ENCODE peak calls at places on chromosomes 1 and 21, in five cellular contexts. S is GM20000, K is adrenal gland, G is fibroblast of lung, U is B cell. J is an unnamed sample.

GRCh38 chr1:93732514-93732913 is 50.9 kb upstream of the BCAR3 start:
- DNase-seq in S (no peak), K (no peak), G (no peak), U (no peak), J (no peak)

GRCh38 chr1:109718495-109718894 is 6.4 kb downstream of the GSTM5 start:
- DNase-seq in S (no peak), K (no peak), G (no peak), U (no peak), J (peak)

GRCh38 chr1:41422306-41422705 is 61.1 kb downstream of the FOXO6 start:
- DNase-seq in S (no peak), K (no peak), G (no peak), U (no peak), J (no peak)

GRCh38 chr1:245322673-245323072 is 167.9 kb downstream of the KIF26B start:
- DNase-seq in S (no peak), K (no peak), G (no peak), U (no peak), J (peak)

GRCh38 chr1:179925906-179926305 is 28.7 kb upstream of the CEP350 start:
- DNase-seq in S (no peak), K (no peak), G (no peak), U (no peak), J (no peak)

GRCh38 chr1:237672748-237673147 is 218.0 kb downstream of the ZP4 start:
- DNase-seq in S (no peak), K (no peak), G (peak), U (no peak), J (no peak)

GRCh38 chr1:172764378-172764777 is 105.5 kb downstream of the FASLG start:
- DNase-seq in S (no peak), K (no peak), G (no peak), U (no peak), J (no peak)

GRCh38 chr21:31273278-31273677 is 70.8 kb downstream of the TIAM1 start:
- DNase-seq in S (no peak), K (no peak), G (no peak), U (no peak), J (no peak)

GRCh38 chr1:83901547-83902155 is 97.3 kb downstream of the TTLL7 start:
- DNase-seq in S (no peak), K (no peak), G (peak), U (no peak), J (peak)

GRCh38 chr1:211842518-211842917 is 12.0 kb upstream of the LPGAT1 start:
- DNase-seq in S (no peak), K (no peak), G (no peak), U (no peak), J (no peak)

GRCh38 chr21:33205476-33205875 is 24.3 kb upstream of the IFNAR2 start:
- DNase-seq in S (no peak), K (no peak), G (no peak), U (no peak), J (no peak)

GRCh38 chr1:204453141-204453772 is 41.3 kb downstream of the PIK3C2B start:
- DNase-seq in S (peak), K (no peak), G (no peak), U (peak), J (no peak)

GRCh38 chr1:78101514-78101913 is 55.7 kb downstream of the GIPC2 start:
- DNase-seq in S (no peak), K (peak), G (peak), U (no peak), J (peak)

GRCh38 chr1:186308264-186309060 is 66.6 kb downstream of the TPR start:
- DNase-seq in S (no peak), K (no peak), G (no peak), U (no peak), J (no peak)

GRCh38 chr1:1471389-1472045 is at the start of gene ATAD3B:
- DNase-seq in S (peak), K (peak), G (peak), U (peak), J (peak)

GRCh38 chr1:45026446-45026845 is 14.4 kb downstream of the UROD start:
- DNase-seq in S (no peak), K (no peak), G (no peak), U (no peak), J (no peak)

DNA sequence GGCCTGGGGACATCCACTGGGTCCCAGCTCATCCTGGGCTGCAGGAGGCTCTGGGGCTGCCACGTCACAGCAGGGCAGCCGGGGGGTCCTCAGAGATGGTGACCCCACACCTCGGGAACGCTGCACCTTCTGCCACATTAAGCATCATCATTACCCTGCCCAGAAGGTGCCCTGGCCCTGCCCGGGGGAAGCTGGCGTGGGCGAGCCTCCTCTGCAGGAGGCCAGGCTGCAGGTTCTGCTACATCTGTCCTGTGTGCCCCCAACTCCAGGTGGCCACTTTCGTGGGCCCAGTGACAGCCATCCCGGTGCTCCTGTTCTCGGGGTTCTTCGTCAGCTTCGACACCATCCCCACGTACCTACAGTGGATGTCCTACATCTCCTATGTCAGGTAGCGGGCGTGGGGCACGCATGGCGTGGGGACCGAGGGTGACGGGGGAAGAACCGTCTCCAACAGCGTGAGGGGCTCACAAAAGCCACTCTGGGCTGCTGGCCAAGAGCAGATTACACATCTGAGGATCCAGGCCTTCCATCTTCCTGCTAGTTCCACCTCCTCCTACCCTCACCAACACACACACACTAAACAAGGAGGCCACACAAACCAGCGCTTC is 20.8 kb downstream of the TFF3 start:
- DNase-seq in S (no peak), K (no peak), G (no peak), U (no peak), J (no peak)
- TF ChIP-seq CTCF in S (no peak), K (no peak), G (no peak), U (no peak), J (no peak)

DNA sequence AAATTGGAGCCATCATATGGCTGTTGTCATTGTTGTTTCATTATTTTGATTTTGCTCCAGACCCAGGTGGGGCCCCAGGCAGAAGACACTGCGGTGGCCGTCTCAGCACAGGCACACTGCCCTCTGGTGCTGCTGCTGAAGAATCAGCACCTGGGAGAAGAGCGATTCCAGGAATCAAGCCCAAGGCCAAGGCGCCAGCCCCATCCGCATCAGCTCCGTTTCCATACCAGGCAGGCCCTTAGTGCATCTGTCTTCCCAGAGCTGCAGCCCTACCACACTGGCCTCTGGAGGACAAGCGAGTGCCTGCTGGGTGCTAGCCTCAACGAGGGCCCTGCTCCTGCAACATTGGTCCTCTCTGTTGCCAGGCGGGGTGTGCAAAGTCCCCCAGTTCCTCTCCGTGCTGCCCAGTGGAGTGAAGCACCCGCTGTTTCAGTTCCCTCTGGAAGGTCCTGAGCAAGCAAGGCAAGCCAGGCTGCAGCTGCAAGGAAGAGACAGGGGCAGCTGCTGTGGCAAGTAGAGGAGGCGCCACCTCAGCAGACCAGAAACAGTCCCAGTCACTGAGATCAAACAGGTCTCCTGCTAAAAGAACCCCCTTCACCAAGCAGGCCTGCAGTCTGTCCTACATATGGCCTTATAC is 5.2 kb downstream of the GRIK3 start:
- DNase-seq in S (no peak), K (no peak), G (no peak), U (no peak), J (no peak)
- TF ChIP-seq CTCF in S (no peak), K (no peak), G (no peak), U (no peak), J (no peak)

GRCh38 chr1:115168026-115168425 is 78.7 kb upstream of the TSPAN2 start:
- DNase-seq in S (no peak), K (no peak), G (no peak), U (no peak), J (peak)

GRCh38 chr1:115173151-115173550 is 83.8 kb upstream of the TSPAN2 start:
- DNase-seq in S (no peak), K (no peak), G (no peak), U (no peak), J (peak)

GRCh38 chr1:115170972-115171392 is 81.7 kb upstream of the TSPAN2 start:
- DNase-seq in S (no peak), K (no peak), G (peak), U (no peak), J (no peak)

GRCh38 chr1:115172270-115172669 is 83.0 kb upstream of the TSPAN2 start:
- DNase-seq in S (no peak), K (no peak), G (no peak), U (no peak), J (no peak)

DNA sequence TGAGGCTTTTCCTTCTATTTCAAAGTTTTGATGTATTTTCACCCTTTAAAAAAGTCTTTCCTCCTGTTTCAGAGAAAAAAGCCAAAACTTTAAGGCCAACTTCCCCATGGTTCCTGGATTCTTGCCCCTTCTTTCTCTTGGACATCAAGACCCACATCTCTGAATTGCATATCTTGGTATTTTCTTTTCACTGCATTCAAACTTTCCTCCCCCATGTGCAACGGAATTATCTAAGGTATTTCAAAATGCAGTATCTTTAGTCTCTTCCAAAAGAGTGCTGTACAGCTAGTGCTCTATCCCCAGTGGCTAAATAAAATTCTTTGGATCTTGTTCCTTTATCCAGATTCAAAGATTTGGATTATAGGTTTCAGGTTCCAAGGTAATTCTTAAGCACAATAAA is 81.1 kb upstream of the TSPAN2 start:
- DNase-seq in S (no peak), K (no peak), G (no peak), U (no peak), J (no peak)
- TF ChIP-seq CTCF in S (no peak), K (no peak), G (no peak), U (no peak), J (no peak)

GRCh38 chr1:68904472-68904871 is 407.6 kb upstream of the DEPDC1 start:
- DNase-seq in S (no peak), K (no peak), G (peak), U (no peak), J (no peak)
- TF ChIP-seq CTCF in S (no peak), K (no peak), G (no peak), U (no peak), J (no peak)

GRCh38 chr1:25168193-25169071 is 63.9 kb downstream of the SYF2 start:
- DNase-seq in S (no peak), K (no peak), G (no peak), U (no peak), J (no peak)
- TF ChIP-seq CTCF in S (no peak), K (no peak), G (no peak), U (no peak), J (no peak)

GRCh38 chr21:44510109-44510507 is 29.9 kb downstream of the KRTAP10-1 start:
- DNase-seq in S (no peak), K (no peak), G (no peak), U (no peak), J (no peak)
- TF ChIP-seq CTCF in S (no peak), K (no peak), G (no peak), U (no peak), J (no peak)

GRCh38 chr1:7540816-7541215 is 230.3 kb upstream of the VAMP3 start:
- DNase-seq in S (no peak), K (no peak), G (no peak), U (no peak), J (no peak)

GRCh38 chr1:7538849-7539771 is 232.0 kb upstream of the VAMP3 start:
- DNase-seq in S (no peak), K (no peak), G (no peak), U (no peak), J (no peak)

GRCh38 chr1:7538033-7538432 is 233.1 kb upstream of the VAMP3 start:
- DNase-seq in S (no peak), K (no peak), G (peak), U (no peak), J (peak)

GRCh38 chr1:7541629-7542028 is 229.5 kb upstream of the VAMP3 start:
- DNase-seq in S (no peak), K (no peak), G (peak), U (no peak), J (no peak)

DNA sequence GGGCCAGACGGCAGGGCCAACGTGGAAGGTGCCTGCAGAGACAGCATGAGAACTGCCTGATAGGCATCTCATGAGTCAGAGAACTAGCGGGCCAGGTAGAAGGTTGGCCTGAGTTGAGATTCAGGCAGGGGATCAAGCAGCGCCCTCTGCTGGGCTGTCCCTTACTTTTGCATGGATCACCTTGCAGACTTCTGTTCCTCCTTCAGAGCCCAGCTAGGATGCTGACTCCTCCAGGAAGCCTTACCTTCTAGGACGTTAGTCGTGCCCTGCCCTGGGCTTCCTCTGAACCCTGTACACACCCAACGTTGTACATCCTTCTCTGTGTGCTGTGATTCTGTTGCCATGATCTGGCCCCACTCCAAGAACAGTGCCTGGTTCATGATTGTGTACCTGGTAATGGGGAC is 231.3 kb upstream of the VAMP3 start:
- DNase-seq in S (no peak), K (peak), G (no peak), U (no peak), J (peak)
- TF ChIP-seq CTCF in S (no peak), K (peak), G (no peak), U (no peak), J (peak)

DNA sequence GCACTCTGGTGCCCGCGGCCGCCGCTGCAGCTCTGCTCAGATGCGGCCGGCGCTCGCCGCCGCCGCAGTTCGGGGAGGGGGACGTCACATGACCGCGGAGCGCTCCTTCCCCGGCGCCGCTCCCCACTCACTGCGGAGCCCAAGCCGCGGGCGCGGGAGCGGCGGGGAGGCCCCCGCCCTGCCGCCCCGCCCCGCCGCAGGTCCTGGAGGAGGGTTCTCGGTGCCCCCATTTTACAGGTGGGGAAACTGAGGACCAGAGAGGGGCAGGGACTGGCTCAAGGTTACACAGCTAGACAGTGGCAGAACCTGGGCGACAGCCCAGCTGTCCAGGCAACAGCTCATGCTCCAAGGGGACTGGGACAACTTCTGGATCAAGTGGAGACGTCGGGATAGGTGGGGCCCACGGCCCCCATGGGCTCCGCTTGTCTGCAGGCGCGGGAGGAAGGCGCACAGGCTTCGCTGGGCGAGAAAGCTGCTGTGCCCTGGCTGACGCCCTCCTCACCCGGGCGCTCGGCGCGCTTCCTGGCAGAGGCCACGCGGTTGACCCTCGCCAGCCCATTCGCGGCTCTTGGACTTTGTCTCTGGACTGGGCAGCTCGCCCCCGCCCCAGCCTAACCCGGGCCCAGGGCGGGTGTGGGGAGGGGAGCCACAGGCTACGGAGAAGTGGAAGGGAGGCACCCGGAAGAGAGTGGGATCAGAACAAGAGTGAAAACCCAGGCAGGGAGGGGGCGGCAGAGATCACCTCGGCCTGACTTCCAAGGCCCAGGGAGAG is at the start of gene RAP1GAP:
- DNase-seq in S (peak), K (no peak), G (no peak), U (peak), J (no peak)
- TF ChIP-seq CTCF in S (no peak), K (no peak), G (no peak), U (no peak), J (no peak)

GRCh38 chr1:8214501-8215173 is 103.3 kb upstream of the SLC45A1 start:
- DNase-seq in S (no peak), K (no peak), G (peak), U (no peak), J (no peak)
- TF ChIP-seq CTCF in S (no peak), K (no peak), G (no peak), U (no peak), J (no peak)

J was measured in HFFc6.